ENCODE peak calls at places on chromosomes 4 and X, in six cellular contexts. B is glutamatergic neuron, O is AML-193, A is NCI-H345, T is ovary, U is upper lobe of left lung. G is an unnamed sample.

GRCh38 chr4:73139245-73139644 is 69.7 kb upstream of the COX18 start:
- DNase-seq in B (no peak), O (no peak), A (no peak), T (no peak), U (no peak), G (no peak)

GRCh38 chr4:26779674-26780073 is 81.0 kb upstream of the STIM2 start:
- DNase-seq in B (no peak), O (no peak), A (no peak), T (no peak), U (no peak), G (no peak)

GRCh38 chrX:63768760-63769159 is 16.3 kb downstream of the ARHGEF9 start:
- DNase-seq in B (no peak), O (no peak), A (no peak), T (no peak), U (no peak), G (no peak)

GRCh38 chr4:148795156-148795864 is 353.1 kb upstream of the NR3C2 start:
- DNase-seq in B (no peak), O (no peak), A (no peak), T (no peak), U (no peak), G (no peak)

GRCh38 chrX:150544222-150544787 is 24.1 kb upstream of the MTM1 start:
- DNase-seq in B (no peak), O (no peak), A (no peak), T (no peak), U (no peak), G (no peak)

GRCh38 chr4:3031357-3032064 is 42.8 kb downstream of the HTT-AS start:
- DNase-seq in B (no peak), O (no peak), A (no peak), T (no peak), U (peak), G (no peak)

GRCh38 chr4:140081582-140082398 is 72.2 kb downstream of the MAML3 start:
- DNase-seq in B (no peak), O (no peak), A (no peak), T (no peak), U (no peak), G (no peak)

GRCh38 chr4:121307441-121308327 is 73.1 kb downstream of the QRFPR start:
- DNase-seq in B (no peak), O (peak), A (peak), T (no peak), U (no peak), G (peak)

GRCh38 chr4:69831646-69832325 is 28.2 kb downstream of the SULT1E1 start:
- DNase-seq in B (no peak), O (peak), A (no peak), T (no peak), U (no peak), G (no peak)

GRCh38 chrX:23374291-23374690 is 39.6 kb downstream of the PTCHD1 start:
- DNase-seq in B (no peak), O (no peak), A (no peak), T (no peak), U (no peak), G (no peak)

GRCh38 chr4:34676390-34676789 is 1567.9 kb downstream of the ARAP2 start:
- DNase-seq in B (no peak), O (no peak), A (no peak), T (no peak), U (no peak), G (no peak)

GRCh38 chrX:14351889-14352288 is 177.4 kb upstream of the GLRA2 start:
- DNase-seq in B (no peak), O (no peak), A (peak), T (no peak), U (no peak), G (no peak)

GRCh38 chrX:1657367-1658082 is 42.7 kb downstream of the ASMT start:
- DNase-seq in B (peak), O (peak), A (peak), T (no peak), U (peak), G (no peak)

GRCh38 chr4:141013899-141014298 is 119.4 kb downstream of the RNF150 start:
- DNase-seq in B (no peak), O (no peak), A (no peak), T (no peak), U (no peak), G (no peak)

GRCh38 chrX:1598876-1599790 is 7.7 kb downstream of the AKAP17A start:
- DNase-seq in B (no peak), O (no peak), A (no peak), T (no peak), U (no peak), G (no peak)

GRCh38 chrX:153746359-153746758 is 17.7 kb upstream of the PLXNB3 start:
- DNase-seq in B (no peak), O (no peak), A (no peak), T (no peak), U (no peak), G (no peak)

GRCh38 chr4:4492161-4492847 is 49.5 kb downstream of the STX18 start:
- DNase-seq in B (no peak), O (no peak), A (no peak), T (no peak), U (no peak), G (no peak)

GRCh38 chr4:152115794-152116193 is 355.0 kb upstream of the GATB start:
- DNase-seq in B (no peak), O (no peak), A (no peak), T (no peak), U (no peak), G (no peak)

GRCh38 chr4:184382189-184382846 is 92.0 kb downstream of the IRF2 start:
- DNase-seq in B (no peak), O (no peak), A (peak), T (no peak), U (no peak), G (no peak)

G was measured in NCI-H1048.